ENCODE peak calls at places on chromosomes 11 and 22, in ten cellular contexts. I is tibial artery, H is cardiac fibroblast, A is activated B cell treated with CpG ODN at 0.5 μM for 24 hours, R is progenitor cell of endocrine pancreas, L is lung, J is endothelial cell, C is breast epithelium, Q is A549, G is choroid plexus epithelial cell. B is an unnamed sample.

GRCh38 chr11:60345489-60345888 is 18.4 kb downstream of the MS4A6E start:
- DNase-seq in I (no peak), H (no peak), A (no peak), R (no peak), L (no peak), J (peak; percentile 34), C (no peak), Q (peak; percentile 6), G (peak; percentile 12), B (no peak)

GRCh38 chr22:26066534-26066933 is 102.7 kb upstream of the SEZ6L start:
- DNase-seq in I (no peak), H (no peak), A (no peak), R (no peak), L (no peak), J (peak; percentile 13), C (no peak), Q (no peak), G (no peak), B (no peak)

GRCh38 chr11:60625262-60625661 is 74.2 kb upstream of the MS4A8 start:
- DNase-seq in I (no peak), H (peak; percentile 16), A (no peak), R (no peak), L (no peak), J (no peak), C (no peak), Q (peak; percentile 24), G (peak; percentile 53), B (no peak)

GRCh38 chr11:12897390-12897789 is 111.7 kb upstream of the RASSF10 start:
- DNase-seq in I (peak; percentile 42), H (no peak), A (no peak), R (no peak), L (no peak), J (no peak), C (no peak), Q (no peak), G (no peak), B (no peak)

GRCh38 chr11:58621586-58622262 is 741 bp upstream of the CNTF start:
- DNase-seq in I (no peak), H (no peak), A (no peak), R (no peak), L (no peak), J (no peak), C (no peak), Q (no peak), G (no peak), B (no peak)

GRCh38 chr22:39675907-39676306 is 105.4 kb downstream of the CACNA1I start:
- DNase-seq in I (no peak), H (no peak), A (no peak), R (no peak), L (no peak), J (no peak), C (no peak), Q (no peak), G (no peak), B (no peak)

GRCh38 chr11:134521452-134522289 is 109.6 kb upstream of the B3GAT1 start:
- DNase-seq in I (no peak), H (no peak), A (no peak), R (no peak), L (no peak), J (no peak), C (no peak), Q (no peak), G (no peak), B (no peak)

GRCh38 chr11:87137711-87138110 is 100.0 kb downstream of the TMEM135 start:
- DNase-seq in I (no peak), H (peak; percentile 57), A (no peak), R (no peak), L (no peak), J (no peak), C (no peak), Q (no peak), G (no peak), B (no peak)

GRCh38 chr11:94909371-94909820 is 64.0 kb downstream of the CWC15 start:
- DNase-seq in I (no peak), H (no peak), A (no peak), R (no peak), L (no peak), J (no peak), C (no peak), Q (no peak), G (peak; percentile 51), B (no peak)

GRCh38 chr11:64120951-64121569 is 44.9 kb downstream of the MACROD1 start:
- DNase-seq in I (no peak), H (peak; percentile 10), A (no peak), R (no peak), L (no peak), J (no peak), C (no peak), Q (peak; percentile 26), G (no peak), B (no peak)

GRCh38 chr11:85627332-85627997 is at the start of gene DLG2:
- DNase-seq in I (peak; percentile 31), H (peak; percentile 33), A (no peak), R (no peak), L (no peak), J (peak; percentile 6), C (no peak), Q (no peak), G (peak; percentile 24), B (no peak)

GRCh38 chr11:132005874-132006273 is 635.5 kb downstream of the NTM start:
- DNase-seq in I (no peak), H (no peak), A (no peak), R (no peak), L (no peak), J (no peak), C (no peak), Q (no peak), G (no peak), B (no peak)

GRCh38 chr11:60957188-60957587 is 5.2 kb upstream of the SLC15A3 start:
- DNase-seq in I (no peak), H (peak; percentile 56), A (no peak), R (no peak), L (no peak), J (no peak), C (no peak), Q (no peak), G (peak; percentile 56), B (no peak)

DNA sequence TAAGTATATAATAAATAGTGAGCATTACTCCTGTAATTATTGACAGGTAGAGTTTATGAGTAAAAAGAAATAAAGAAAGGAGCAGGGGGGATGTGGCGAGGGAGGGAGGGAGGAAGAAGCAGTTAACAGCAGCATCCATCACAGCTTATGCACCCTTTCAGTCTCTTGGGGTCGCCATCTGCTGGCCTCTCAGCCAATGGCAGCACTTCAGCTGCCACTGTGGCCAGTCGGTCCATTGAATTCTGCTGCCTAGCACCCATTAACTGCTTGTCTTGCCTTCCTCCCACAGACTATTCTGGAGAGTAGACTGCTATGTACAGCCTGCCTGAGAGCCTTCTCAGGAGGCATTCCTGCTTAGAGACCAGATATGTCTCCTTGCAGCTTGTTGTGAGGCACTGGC is 388.3 kb downstream of the TENM4 start:
- DNase-seq in I (no peak), H (peak; percentile 25), A (no peak), R (no peak), L (no peak), J (peak; percentile 36), C (no peak), Q (no peak), G (peak; percentile 30), B (no peak)
- TF ChIP-seq CTCF in I (no peak), H (no peak), A (no peak), R (peak; percentile 35), L (no peak), J (no peak), C (no peak), Q (no peak), G (peak; percentile 53), B (no peak)

GRCh38 chr22:33330534-33330933 is 272.4 kb upstream of the SYN3 start:
- DNase-seq in I (no peak), H (no peak), A (no peak), R (no peak), L (no peak), J (no peak), C (no peak), Q (no peak), G (no peak), B (no peak)
- TF ChIP-seq CTCF in I (no peak), H (no peak), A (no peak), R (no peak), L (no peak), J (no peak), C (no peak), Q (no peak), G (no peak), B (no peak)

DNA sequence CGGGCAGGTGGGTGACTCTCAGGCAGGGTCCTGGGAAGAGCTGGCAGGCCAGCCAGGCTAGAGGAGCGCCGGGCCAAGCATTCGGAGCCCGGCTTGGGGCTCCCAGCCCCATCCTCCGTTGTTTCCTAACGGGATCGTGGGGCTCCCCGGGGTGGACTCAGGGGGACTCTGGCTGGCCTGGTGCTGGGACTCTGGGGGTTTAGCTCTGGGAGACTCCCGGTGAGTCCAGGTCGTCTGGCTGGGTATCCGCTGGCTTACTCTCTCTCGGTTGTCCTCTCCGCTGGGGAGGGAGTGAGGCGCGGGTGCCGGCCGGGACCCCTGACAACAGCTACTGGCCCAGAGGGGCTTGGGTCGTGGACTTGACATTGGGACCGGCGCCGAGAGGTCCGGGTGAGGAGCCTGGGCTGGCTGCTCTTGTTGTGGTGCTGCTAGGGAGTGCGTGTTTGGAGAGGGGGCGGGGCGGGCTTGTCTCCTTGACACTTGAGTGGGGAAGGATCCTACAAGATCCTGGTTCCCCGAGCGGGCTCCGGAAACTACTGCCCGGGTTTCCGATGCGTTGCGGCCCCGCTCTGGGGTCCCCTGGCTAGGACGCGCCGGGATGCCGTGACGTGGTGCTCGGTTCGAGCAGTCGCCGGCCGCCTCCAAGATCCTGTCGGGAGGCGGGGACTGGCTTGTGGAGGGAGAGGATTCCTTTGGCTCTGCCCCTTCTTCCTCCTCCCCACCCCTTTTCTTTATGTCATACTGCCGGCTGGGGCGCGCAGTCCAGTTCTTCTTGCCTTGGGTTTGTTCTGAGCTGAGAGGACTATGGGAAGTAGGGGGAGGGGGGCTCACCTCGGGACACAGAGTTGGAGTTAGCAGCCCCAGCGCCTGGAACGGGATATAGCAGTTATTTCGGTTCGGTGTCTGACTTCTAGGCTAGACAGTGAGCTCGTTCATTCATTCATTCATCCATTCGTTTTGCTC is 585 bp downstream of the EMSY start:
- DNase-seq in I (peak; percentile 79), H (peak; percentile 92), A (peak; percentile 33), R (peak; percentile 56), L (peak; percentile 77), J (peak; percentile 79), C (peak; percentile 73), Q (peak; percentile 85), G (peak; percentile 95), B (peak; percentile 57)
- TF ChIP-seq CTCF in I (no peak), H (peak; percentile 2), A (no peak), R (peak; percentile 33), L (no peak), J (no peak), C (peak; percentile 13), Q (no peak), G (peak; percentile 41), B (no peak)

DNA sequence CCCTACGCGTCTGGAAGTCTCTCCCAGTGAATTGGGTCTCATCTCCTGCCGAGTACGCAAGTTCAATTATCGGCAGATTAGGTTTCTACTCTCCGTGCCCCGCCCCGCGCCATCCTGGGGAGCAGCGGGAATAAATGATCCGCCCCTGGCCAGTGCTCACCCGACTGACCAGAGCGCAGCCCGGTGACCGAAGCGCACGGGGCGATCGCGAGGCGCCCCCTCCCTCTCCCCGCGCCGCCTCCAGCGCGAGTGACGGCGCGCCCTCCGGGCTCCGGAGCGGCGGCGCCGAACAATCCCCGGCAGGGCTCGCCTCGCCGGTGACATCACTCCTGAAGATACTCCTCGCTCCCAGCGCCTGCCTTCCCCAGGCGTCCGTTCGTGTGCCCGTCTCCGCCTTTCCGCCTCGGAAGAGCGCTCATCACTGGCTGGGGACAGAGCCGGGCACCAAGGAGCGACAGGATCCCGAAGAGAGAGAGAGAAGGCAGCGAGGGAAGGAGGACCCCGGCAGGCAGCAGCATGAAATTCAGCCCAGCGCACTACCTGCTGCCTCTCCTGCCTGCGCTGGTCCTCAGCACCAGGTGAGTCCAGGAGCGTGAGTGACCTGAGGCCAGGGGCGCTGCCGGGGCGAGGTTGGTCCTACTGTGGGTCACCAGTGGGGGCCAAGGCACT is at the start of gene LUZP2:
- DNase-seq in I (peak; percentile 20), H (peak; percentile 27), A (no peak), R (peak; percentile 37), L (no peak), J (peak; percentile 45), C (no peak), Q (no peak), G (peak; percentile 37), B (no peak)
- TF ChIP-seq CTCF in I (no peak), H (no peak), A (no peak), R (peak; percentile 40), L (no peak), J (no peak), C (no peak), Q (no peak), G (peak; percentile 31), B (no peak)